ENCODE peak calls at places on chromosome 12, in ten cellular contexts. E is T-helper 17 cell; U is GM04503; L is Daoy; J is OCI-LY7; Y is stimulated activated CD4-positive, alpha-beta T cell treated with anti-CD3 and anti-CD28 coated beads, Interleukin-1b, Interleukin-23, amount 100 ng/mL, for 1 hour; Z is activated T-cell treated with anti-CD3 and anti-CD28 coated beads for 4 hours; V is stimulated activated CD8-positive, alpha-beta memory T cell treated with anti-CD3 and anti-CD28 coated beads, Interleukin-4, amount 100 ng/mL, for 1 hour; P is kidney tubule cell; O is AG08396. I is an unnamed sample.

GRCh38 chr12:5565933-5566632 is 134.2 kb downstream of the NTF3 start:
- DNase-seq in E (no peak), U (peak), L (peak), J (no peak), Y (no peak), Z (no peak), V (no peak), P (peak), O (peak), I (peak)

GRCh38 chr12:79063258-79063657 is 198.7 kb downstream of the SYT1 start:
- DNase-seq in E (no peak), U (no peak), L (no peak), J (no peak), Y (no peak), Z (no peak), V (no peak), P (no peak), O (no peak), I (no peak)

GRCh38 chr12:77204055-77204454 is 138.7 kb upstream of the E2F7 start:
- DNase-seq in E (no peak), U (no peak), L (peak), J (no peak), Y (no peak), Z (no peak), V (no peak), P (no peak), O (no peak), I (no peak)

GRCh38 chr12:95164656-95165055 is 52.6 kb downstream of the FGD6 start:
- DNase-seq in E (no peak), U (no peak), L (no peak), J (no peak), Y (no peak), Z (no peak), V (no peak), P (peak), O (no peak), I (no peak)

GRCh38 chr12:114703060-114703493 is 19.1 kb upstream of the TBX3 start:
- DNase-seq in E (no peak), U (no peak), L (no peak), J (no peak), Y (no peak), Z (no peak), V (no peak), P (no peak), O (no peak), I (no peak)

GRCh38 chr12:104513681-104514080 is 56.9 kb downstream of the CHST11 start:
- DNase-seq in E (no peak), U (no peak), L (no peak), J (no peak), Y (no peak), Z (no peak), V (no peak), P (peak), O (no peak), I (no peak)

GRCh38 chr12:6303046-6303445 is 7.4 kb upstream of the PLEKHG6 start:
- DNase-seq in E (no peak), U (no peak), L (no peak), J (no peak), Y (no peak), Z (no peak), V (no peak), P (no peak), O (no peak), I (no peak)

GRCh38 chr12:29317556-29318363 is 63.2 kb downstream of the ERGIC2 start:
- DNase-seq in E (peak), U (no peak), L (peak), J (peak), Y (peak), Z (peak), V (peak), P (peak), O (peak), I (no peak)

GRCh38 chr12:93857279-93857894 is 180.2 kb downstream of the CRADD start:
- DNase-seq in E (no peak), U (peak), L (no peak), J (no peak), Y (no peak), Z (no peak), V (no peak), P (peak), O (peak), I (peak)

GRCh38 chr12:32136404-32136803 is 29.8 kb downstream of the BICD1 start:
- DNase-seq in E (no peak), U (no peak), L (no peak), J (no peak), Y (no peak), Z (no peak), V (no peak), P (no peak), O (no peak), I (no peak)

GRCh38 chr12:52204931-52205505 is 13.2 kb upstream of the KRT80 start:
- DNase-seq in E (no peak), U (no peak), L (no peak), J (no peak), Y (no peak), Z (no peak), V (no peak), P (no peak), O (no peak), I (no peak)

GRCh38 chr12:123444396-123445026 is 8.0 kb upstream of the RILPL2 start:
- DNase-seq in E (no peak), U (no peak), L (no peak), J (no peak), Y (no peak), Z (no peak), V (no peak), P (no peak), O (no peak), I (no peak)

GRCh38 chr12:114316076-114316475 is 89.9 kb downstream of the TBX5 start:
- DNase-seq in E (no peak), U (peak), L (peak), J (no peak), Y (no peak), Z (no peak), V (no peak), P (peak), O (peak), I (no peak)

GRCh38 chr12:19529933-19530630 is 90.8 kb downstream of the AEBP2 start:
- DNase-seq in E (no peak), U (no peak), L (peak), J (no peak), Y (no peak), Z (no peak), V (no peak), P (peak), O (peak), I (no peak)

GRCh38 chr12:32419520-32419960 is 20.2 kb downstream of the FGD4 start:
- DNase-seq in E (no peak), U (no peak), L (peak), J (no peak), Y (no peak), Z (no peak), V (no peak), P (peak), O (no peak), I (no peak)

GRCh38 chr12:77001181-77001758 is 64.1 kb downstream of the E2F7 start:
- DNase-seq in E (no peak), U (no peak), L (no peak), J (no peak), Y (no peak), Z (no peak), V (no peak), P (no peak), O (no peak), I (no peak)

GRCh38 chr12:112350593-112351592 is 31.3 kb downstream of the HECTD4 start:
- DNase-seq in E (no peak), U (no peak), L (no peak), J (no peak), Y (no peak), Z (no peak), V (no peak), P (no peak), O (no peak), I (peak)

GRCh38 chr12:28963554-28963953 is 185.5 kb upstream of the FAR2 start:
- DNase-seq in E (no peak), U (no peak), L (no peak), J (peak), Y (no peak), Z (no peak), V (no peak), P (peak), O (no peak), I (no peak)

GRCh38 chr12:84875241-84875640 is 37.4 kb downstream of the SLC6A15 start:
- DNase-seq in E (no peak), U (no peak), L (no peak), J (no peak), Y (no peak), Z (no peak), V (no peak), P (no peak), O (no peak), I (no peak)

GRCh38 chr12:5172886-5173285 is 129.2 kb downstream of the KCNA5 start:
- DNase-seq in E (no peak), U (no peak), L (peak), J (no peak), Y (no peak), Z (no peak), V (no peak), P (no peak), O (no peak), I (no peak)

GRCh38 chr12:132227156-132227555 is 82.9 kb downstream of the NOC4L start:
- DNase-seq in E (no peak), U (no peak), L (no peak), J (no peak), Y (no peak), Z (no peak), V (no peak), P (no peak), O (no peak), I (no peak)

GRCh38 chr12:12194206-12194605 is 72.6 kb downstream of the LRP6 start:
- DNase-seq in E (no peak), U (no peak), L (no peak), J (no peak), Y (no peak), Z (no peak), V (no peak), P (peak), O (no peak), I (no peak)

GRCh38 chr12:31005944-31006361 is 67.7 kb upstream of the DDX11 start:
- DNase-seq in E (no peak), U (peak), L (peak), J (no peak), Y (no peak), Z (no peak), V (no peak), P (peak), O (peak), I (peak)

GRCh38 chr12:3420693-3421092 is 70.3 kb upstream of the PRMT8 start:
- DNase-seq in E (no peak), U (no peak), L (no peak), J (no peak), Y (no peak), Z (no peak), V (no peak), P (no peak), O (no peak), I (no peak)

GRCh38 chr12:19186722-19187661 is 57.5 kb downstream of the PLEKHA5 start:
- DNase-seq in E (no peak), U (no peak), L (peak), J (peak), Y (no peak), Z (no peak), V (no peak), P (peak), O (peak), I (no peak)

GRCh38 chr12:85835810-85836715 is at the start of gene RASSF9:
- DNase-seq in E (no peak), U (peak), L (peak), J (no peak), Y (no peak), Z (no peak), V (no peak), P (peak), O (no peak), I (no peak)

GRCh38 chr12:59005195-59005961 is 85.1 kb upstream of the LRIG3 start:
- DNase-seq in E (no peak), U (peak), L (no peak), J (no peak), Y (no peak), Z (no peak), V (no peak), P (no peak), O (no peak), I (peak)

GRCh38 chr12:31361730-31362114 is 35.8 kb upstream of the SINHCAF start:
- DNase-seq in E (no peak), U (no peak), L (no peak), J (no peak), Y (no peak), Z (no peak), V (no peak), P (no peak), O (no peak), I (no peak)

GRCh38 chr12:68236421-68237059 is 10.9 kb upstream of the IL26 start:
- DNase-seq in E (no peak), U (no peak), L (peak), J (peak), Y (no peak), Z (peak), V (no peak), P (peak), O (no peak), I (no peak)

GRCh38 chr12:117968084-117968789 is 553 bp downstream of the KSR2 start:
- DNase-seq in E (no peak), U (no peak), L (no peak), J (no peak), Y (no peak), Z (no peak), V (no peak), P (no peak), O (no peak), I (no peak)

GRCh38 chr12:79331870-79332269 is 358.9 kb downstream of the PAWR start:
- DNase-seq in E (no peak), U (no peak), L (no peak), J (no peak), Y (no peak), Z (no peak), V (no peak), P (no peak), O (no peak), I (peak)